ENCODE peak calls at places on chromosomes 12 and 14, in ten cellular contexts. One of them, this sample, is unnamed.

GRCh38 chr14:67526676-67527459 is 6.2 kb upstream of the PLEKHH1 start:
- DNase-seq in bronchial epithelial cell: peak; percentile 63
- DNase-seq in fibroblast of mammary gland: peak; percentile 54
- DNase-seq in activated naive CD8-positive, alpha-beta T cell treated with anti-CD3 and anti-CD28 coated beads, Interleukin-2, amount 50 U/mL, for 24 hours: peak; percentile 34
- DNase-seq in CD4-positive, CD25-positive, alpha-beta regulatory T cell: peak; percentile 24
- DNase-seq in activated effector memory CD4-positive, alpha-beta T cell treated with Interleukin-2 at 50 U/mL for 16 hours: no peak
- DNase-seq in upper lobe of right lung: no peak
- DNase-seq in stimulated activated CD8-positive, alpha-beta memory T cell treated with anti-CD3 and anti-CD28 coated beads, Interleukin-12 subunit alpha, Interleukin-12 subunit beta, amount 100 ng/mL, for 4 hours: no peak
- DNase-seq in astrocyte of the cerebellum: peak; percentile 26
- DNase-seq in lung: peak; percentile 55
- DNase-seq in this sample: no peak

GRCh38 chr14:102086346-102086971 is 385 bp downstream of the HSP90AA1 start:
- DNase-seq in bronchial epithelial cell: peak; percentile 38
- DNase-seq in fibroblast of mammary gland: peak; percentile 63
- DNase-seq in activated naive CD8-positive, alpha-beta T cell treated with anti-CD3 and anti-CD28 coated beads, Interleukin-2, amount 50 U/mL, for 24 hours: peak; percentile 67
- DNase-seq in CD4-positive, CD25-positive, alpha-beta regulatory T cell: peak; percentile 72
- DNase-seq in activated effector memory CD4-positive, alpha-beta T cell treated with Interleukin-2 at 50 U/mL for 16 hours: peak; percentile 57
- DNase-seq in upper lobe of right lung: no peak
- DNase-seq in stimulated activated CD8-positive, alpha-beta memory T cell treated with anti-CD3 and anti-CD28 coated beads, Interleukin-12 subunit alpha, Interleukin-12 subunit beta, amount 100 ng/mL, for 4 hours: peak; percentile 57
- DNase-seq in astrocyte of the cerebellum: no peak
- DNase-seq in lung: no peak
- DNase-seq in this sample: no peak

GRCh38 chr14:99780690-99781089 is 12.5 kb upstream of the EML1 start:
- DNase-seq in bronchial epithelial cell: peak; percentile 10
- DNase-seq in fibroblast of mammary gland: no peak
- DNase-seq in activated naive CD8-positive, alpha-beta T cell treated with anti-CD3 and anti-CD28 coated beads, Interleukin-2, amount 50 U/mL, for 24 hours: no peak
- DNase-seq in CD4-positive, CD25-positive, alpha-beta regulatory T cell: no peak
- DNase-seq in activated effector memory CD4-positive, alpha-beta T cell treated with Interleukin-2 at 50 U/mL for 16 hours: no peak
- DNase-seq in upper lobe of right lung: no peak
- DNase-seq in stimulated activated CD8-positive, alpha-beta memory T cell treated with anti-CD3 and anti-CD28 coated beads, Interleukin-12 subunit alpha, Interleukin-12 subunit beta, amount 100 ng/mL, for 4 hours: no peak
- DNase-seq in astrocyte of the cerebellum: no peak
- DNase-seq in lung: no peak
- DNase-seq in this sample: no peak

GRCh38 chr12:58359084-58359483 is 417.7 kb downstream of the ATP23 start:
- DNase-seq in bronchial epithelial cell: no peak
- DNase-seq in fibroblast of mammary gland: peak; percentile 40
- DNase-seq in activated naive CD8-positive, alpha-beta T cell treated with anti-CD3 and anti-CD28 coated beads, Interleukin-2, amount 50 U/mL, for 24 hours: no peak
- DNase-seq in CD4-positive, CD25-positive, alpha-beta regulatory T cell: no peak
- DNase-seq in activated effector memory CD4-positive, alpha-beta T cell treated with Interleukin-2 at 50 U/mL for 16 hours: no peak
- DNase-seq in upper lobe of right lung: no peak
- DNase-seq in stimulated activated CD8-positive, alpha-beta memory T cell treated with anti-CD3 and anti-CD28 coated beads, Interleukin-12 subunit alpha, Interleukin-12 subunit beta, amount 100 ng/mL, for 4 hours: no peak
- DNase-seq in astrocyte of the cerebellum: no peak
- DNase-seq in lung: no peak
- DNase-seq in this sample: no peak

GRCh38 chr12:29889737-29890136 is 106.0 kb upstream of the TMTC1 start:
- DNase-seq in bronchial epithelial cell: peak; percentile 23
- DNase-seq in fibroblast of mammary gland: peak; percentile 77
- DNase-seq in activated naive CD8-positive, alpha-beta T cell treated with anti-CD3 and anti-CD28 coated beads, Interleukin-2, amount 50 U/mL, for 24 hours: peak; percentile 15
- DNase-seq in CD4-positive, CD25-positive, alpha-beta regulatory T cell: no peak
- DNase-seq in activated effector memory CD4-positive, alpha-beta T cell treated with Interleukin-2 at 50 U/mL for 16 hours: no peak
- DNase-seq in upper lobe of right lung: no peak
- DNase-seq in stimulated activated CD8-positive, alpha-beta memory T cell treated with anti-CD3 and anti-CD28 coated beads, Interleukin-12 subunit alpha, Interleukin-12 subunit beta, amount 100 ng/mL, for 4 hours: no peak
- DNase-seq in astrocyte of the cerebellum: no peak
- DNase-seq in lung: peak; percentile 55
- DNase-seq in this sample: peak; percentile 69

GRCh38 chr12:113136128-113136989 is 798 bp upstream of the RASAL1 start:
- DNase-seq in bronchial epithelial cell: no peak
- DNase-seq in fibroblast of mammary gland: no peak
- DNase-seq in activated naive CD8-positive, alpha-beta T cell treated with anti-CD3 and anti-CD28 coated beads, Interleukin-2, amount 50 U/mL, for 24 hours: peak; percentile 79
- DNase-seq in CD4-positive, CD25-positive, alpha-beta regulatory T cell: peak; percentile 60
- DNase-seq in activated effector memory CD4-positive, alpha-beta T cell treated with Interleukin-2 at 50 U/mL for 16 hours: peak; percentile 6
- DNase-seq in upper lobe of right lung: no peak
- DNase-seq in stimulated activated CD8-positive, alpha-beta memory T cell treated with anti-CD3 and anti-CD28 coated beads, Interleukin-12 subunit alpha, Interleukin-12 subunit beta, amount 100 ng/mL, for 4 hours: peak; percentile 25
- DNase-seq in astrocyte of the cerebellum: no peak
- DNase-seq in lung: no peak
- DNase-seq in this sample: no peak

GRCh38 chr14:61582815-61583214 is 112.5 kb upstream of the HIF1A start:
- DNase-seq in bronchial epithelial cell: no peak
- DNase-seq in fibroblast of mammary gland: peak; percentile 99
- DNase-seq in activated naive CD8-positive, alpha-beta T cell treated with anti-CD3 and anti-CD28 coated beads, Interleukin-2, amount 50 U/mL, for 24 hours: no peak
- DNase-seq in CD4-positive, CD25-positive, alpha-beta regulatory T cell: no peak
- DNase-seq in activated effector memory CD4-positive, alpha-beta T cell treated with Interleukin-2 at 50 U/mL for 16 hours: no peak
- DNase-seq in upper lobe of right lung: no peak
- DNase-seq in stimulated activated CD8-positive, alpha-beta memory T cell treated with anti-CD3 and anti-CD28 coated beads, Interleukin-12 subunit alpha, Interleukin-12 subunit beta, amount 100 ng/mL, for 4 hours: no peak
- DNase-seq in astrocyte of the cerebellum: no peak
- DNase-seq in lung: no peak
- DNase-seq in this sample: no peak

GRCh38 chr12:53461591-53461990 is 9.7 kb downstream of the PCBP2 start:
- DNase-seq in bronchial epithelial cell: no peak
- DNase-seq in fibroblast of mammary gland: no peak
- DNase-seq in activated naive CD8-positive, alpha-beta T cell treated with anti-CD3 and anti-CD28 coated beads, Interleukin-2, amount 50 U/mL, for 24 hours: no peak
- DNase-seq in CD4-positive, CD25-positive, alpha-beta regulatory T cell: no peak
- DNase-seq in activated effector memory CD4-positive, alpha-beta T cell treated with Interleukin-2 at 50 U/mL for 16 hours: no peak
- DNase-seq in upper lobe of right lung: no peak
- DNase-seq in stimulated activated CD8-positive, alpha-beta memory T cell treated with anti-CD3 and anti-CD28 coated beads, Interleukin-12 subunit alpha, Interleukin-12 subunit beta, amount 100 ng/mL, for 4 hours: no peak
- DNase-seq in astrocyte of the cerebellum: no peak
- DNase-seq in lung: no peak
- DNase-seq in this sample: no peak

GRCh38 chr12:112307219-112308062 is 74.8 kb downstream of the HECTD4 start:
- DNase-seq in bronchial epithelial cell: no peak
- DNase-seq in fibroblast of mammary gland: no peak
- DNase-seq in activated naive CD8-positive, alpha-beta T cell treated with anti-CD3 and anti-CD28 coated beads, Interleukin-2, amount 50 U/mL, for 24 hours: no peak
- DNase-seq in CD4-positive, CD25-positive, alpha-beta regulatory T cell: no peak
- DNase-seq in activated effector memory CD4-positive, alpha-beta T cell treated with Interleukin-2 at 50 U/mL for 16 hours: no peak
- DNase-seq in upper lobe of right lung: no peak
- DNase-seq in stimulated activated CD8-positive, alpha-beta memory T cell treated with anti-CD3 and anti-CD28 coated beads, Interleukin-12 subunit alpha, Interleukin-12 subunit beta, amount 100 ng/mL, for 4 hours: no peak
- DNase-seq in astrocyte of the cerebellum: no peak
- DNase-seq in lung: no peak
- DNase-seq in this sample: no peak

GRCh38 chr14:85917631-85918030 is 387.7 kb downstream of the FLRT2 start:
- DNase-seq in bronchial epithelial cell: no peak
- DNase-seq in fibroblast of mammary gland: no peak
- DNase-seq in activated naive CD8-positive, alpha-beta T cell treated with anti-CD3 and anti-CD28 coated beads, Interleukin-2, amount 50 U/mL, for 24 hours: no peak
- DNase-seq in CD4-positive, CD25-positive, alpha-beta regulatory T cell: no peak
- DNase-seq in activated effector memory CD4-positive, alpha-beta T cell treated with Interleukin-2 at 50 U/mL for 16 hours: no peak
- DNase-seq in upper lobe of right lung: no peak
- DNase-seq in stimulated activated CD8-positive, alpha-beta memory T cell treated with anti-CD3 and anti-CD28 coated beads, Interleukin-12 subunit alpha, Interleukin-12 subunit beta, amount 100 ng/mL, for 4 hours: no peak
- DNase-seq in astrocyte of the cerebellum: no peak
- DNase-seq in lung: no peak
- DNase-seq in this sample: no peak

GRCh38 chr12:104763163-104763805 is 194.8 kb downstream of the SLC41A2 start:
- DNase-seq in bronchial epithelial cell: peak; percentile 61
- DNase-seq in fibroblast of mammary gland: peak; percentile 63
- DNase-seq in activated naive CD8-positive, alpha-beta T cell treated with anti-CD3 and anti-CD28 coated beads, Interleukin-2, amount 50 U/mL, for 24 hours: no peak
- DNase-seq in CD4-positive, CD25-positive, alpha-beta regulatory T cell: no peak
- DNase-seq in activated effector memory CD4-positive, alpha-beta T cell treated with Interleukin-2 at 50 U/mL for 16 hours: no peak
- DNase-seq in upper lobe of right lung: no peak
- DNase-seq in stimulated activated CD8-positive, alpha-beta memory T cell treated with anti-CD3 and anti-CD28 coated beads, Interleukin-12 subunit alpha, Interleukin-12 subunit beta, amount 100 ng/mL, for 4 hours: no peak
- DNase-seq in astrocyte of the cerebellum: no peak
- DNase-seq in lung: no peak
- DNase-seq in this sample: no peak